ENCODE peak calls at places on chromosome 10, in nine cellular contexts. Z is endothelial cell of umbilical vein, O is HCT116, X is transverse colon, B is ovary, Y is Peyer's patch, I is IMR-90, A is gastrocnemius medialis, Q is K562. K is an unnamed sample.

GRCh38 chr10:6204063-6204340 is 1.3 kb downstream of the PFKFB3 start:
- DNase-seq in A (no peak), O (no peak), I (no peak), Q (no peak), Z (no peak), Y (peak; percentile 66), B (peak; percentile 67), X (peak; percentile 60), K (peak; percentile 45)

GRCh38 chr10:75773139-75773801 is 341.8 kb downstream of the LRMDA start:
- DNase-seq in I (peak; percentile 8), Z (no peak), X (no peak), B (no peak), Y (no peak), O (no peak), Q (no peak), A (no peak), K (no peak)

GRCh38 chr10:120975072-120975910 is 124.1 kb downstream of the WDR11 start:
- DNase-seq in I (no peak), B (no peak), Q (no peak), Z (no peak), Y (no peak), O (no peak), X (no peak), A (no peak), K (no peak)

GRCh38 chr10:85888004-85888403 is 478.6 kb downstream of the GRID1 start:
- DNase-seq in A (no peak), Z (no peak), O (no peak), B (no peak), Y (no peak), Q (no peak), I (no peak), X (no peak), K (no peak)

GRCh38 chr10:106795619-106796018 is 368.9 kb downstream of the SORCS1 start:
- DNase-seq in A (no peak), B (peak; percentile 69), Z (no peak), Q (peak; percentile 17), X (peak; percentile 19), I (no peak), Y (no peak), O (no peak), K (no peak)

GRCh38 chr10:112843623-112844022 is 106.4 kb upstream of the TCF7L2 start:
- DNase-seq in Y (no peak), X (no peak), Q (peak; percentile 61), O (no peak), B (no peak), A (no peak), Z (no peak), I (no peak), K (no peak)

GRCh38 chr10:112214335-112214941 is 30.9 kb upstream of the GPAM start:
- DNase-seq in Y (no peak), Q (no peak), B (no peak), Z (no peak), A (no peak), I (no peak), X (no peak), O (no peak), K (no peak)

GRCh38 chr10:114874827-114875541 is 53.4 kb downstream of the FHIP2A start:
- DNase-seq in A (no peak), B (no peak), Y (no peak), Q (no peak), X (no peak), I (peak; percentile 38), Z (no peak), O (no peak), K (no peak)

GRCh38 chr10:33804534-33804933 is 470.1 kb upstream of the NRP1 start:
- DNase-seq in I (peak; percentile 6), Y (no peak), O (no peak), Q (no peak), A (no peak), Z (no peak), B (peak; percentile 44), X (no peak), K (no peak)

GRCh38 chr10:127919418-127920191 is 12.7 kb downstream of the PTPRE start:
- DNase-seq in B (no peak), O (no peak), Y (no peak), A (no peak), X (no peak), Q (no peak), Z (peak; percentile 83), I (peak; percentile 37), K (no peak)

GRCh38 chr10:102347236-102347828 is 48.2 kb upstream of the NFKB2 start:
- DNase-seq in Z (peak; percentile 77), B (no peak), O (peak; percentile 68), A (peak; percentile 85), Y (no peak), Q (no peak), I (peak; percentile 38), X (peak; percentile 30), K (no peak)

GRCh38 chr10:103667390-103667789 is 173.9 kb downstream of the NEURL1 start:
- DNase-seq in Z (no peak), A (no peak), O (no peak), Q (peak; percentile 69), X (peak; percentile 26), B (peak; percentile 70), I (peak; percentile 68), Y (no peak), K (no peak)
- TF ChIP-seq POLR2A in Z (no peak), A (no peak), O (no peak), Q (peak; percentile 36), X (no peak), B (no peak), I (peak; percentile 19), Y (no peak), K (no peak)

DNA sequence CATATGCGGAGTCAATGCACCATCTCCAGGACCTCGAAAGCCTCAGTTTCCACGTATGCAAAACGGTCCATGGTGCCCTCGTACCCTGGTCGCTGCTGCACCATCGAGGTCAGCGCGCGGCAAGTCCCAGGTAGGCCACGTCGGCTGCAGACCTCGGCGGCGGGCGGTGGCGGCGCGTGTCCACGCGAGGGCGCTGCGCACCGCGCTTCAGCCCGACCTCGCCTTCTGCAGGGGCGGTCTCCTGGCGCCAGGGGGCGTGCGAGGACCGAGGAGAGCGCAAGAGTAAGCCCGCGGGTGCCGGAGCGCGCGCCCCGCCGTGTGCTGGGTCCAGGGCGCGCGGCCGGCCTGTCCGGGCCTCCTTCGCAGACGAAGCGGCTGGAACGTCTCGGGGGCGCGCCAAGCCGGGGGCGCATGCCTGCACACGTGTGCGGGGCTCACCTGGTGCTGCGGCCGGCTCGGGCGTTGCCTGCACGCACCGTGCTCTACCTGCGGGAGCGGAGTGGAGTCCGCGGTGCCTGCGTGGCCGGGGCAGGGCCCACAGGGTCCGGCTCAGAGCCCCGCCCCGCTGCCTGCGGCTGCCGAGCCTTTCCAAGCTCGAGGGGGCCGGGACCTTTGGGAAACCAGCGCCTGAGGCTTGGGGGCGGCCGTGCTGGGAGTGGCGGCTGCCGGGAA is 54.0 kb downstream of the GLRX3 start:
- DNase-seq in O (peak; percentile 18), X (peak; percentile 91), I (peak; percentile 75), Z (peak; percentile 89), B (peak; percentile 94), A (peak; percentile 75), Y (peak; percentile 94), Q (no peak), K (no peak)
- TF ChIP-seq POLR2A in O (no peak), X (no peak), I (no peak), Z (peak; percentile 19), B (no peak), A (no peak), Y (no peak), Q (no peak), K (no peak)

DNA sequence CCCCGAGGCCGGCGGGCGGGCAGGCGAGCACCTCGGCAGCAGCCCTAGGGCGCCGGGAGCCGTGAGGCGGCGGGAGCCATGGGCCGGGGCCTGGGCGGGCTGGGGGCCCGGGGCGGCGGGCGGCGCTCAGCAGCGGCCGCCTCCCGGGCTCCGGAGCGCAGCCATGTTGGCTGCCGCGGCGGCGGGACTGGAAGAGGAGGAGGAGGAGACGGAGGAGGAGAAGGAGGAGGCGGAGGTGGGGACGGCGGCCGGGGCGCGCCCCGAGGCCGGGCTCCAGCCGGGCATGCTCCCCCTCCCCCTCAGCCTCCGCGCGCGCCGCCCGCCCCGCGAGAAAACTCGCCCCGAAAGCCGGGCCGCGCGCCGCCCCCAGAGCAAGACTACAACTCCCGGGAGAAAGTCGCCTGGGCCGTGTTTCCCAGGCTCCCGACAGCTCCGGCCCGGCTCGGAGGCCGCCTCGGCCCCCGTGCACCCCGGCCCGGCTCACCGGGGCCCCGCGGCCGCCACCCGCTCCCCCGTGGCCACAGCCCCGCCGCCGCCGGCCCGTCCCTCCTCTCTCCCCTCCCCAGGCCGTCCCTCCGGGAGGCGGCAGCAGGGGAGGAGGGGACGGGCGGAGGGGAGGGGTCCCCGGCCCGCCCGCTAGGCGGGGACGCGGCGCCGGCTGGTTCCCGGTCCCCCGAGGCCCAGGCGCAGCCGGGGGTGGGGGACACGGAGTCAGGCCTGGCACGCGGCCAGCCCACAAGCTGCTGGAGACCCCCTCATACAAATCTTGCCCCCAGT is at the start of gene DLG5:
- DNase-seq in X (peak; percentile 75), B (peak; percentile 86), Y (peak; percentile 82), Q (peak; percentile 91), I (peak; percentile 52), A (peak; percentile 59), Z (peak; percentile 26), O (no peak), K (peak; percentile 71)
- TF ChIP-seq POLR2A in X (no peak), B (peak; percentile 4), Y (peak; percentile 24), Q (no peak), I (peak; percentile 32), A (peak; percentile 53), Z (peak; percentile 40), O (peak; percentile 29), K (peak; percentile 66)

DNA sequence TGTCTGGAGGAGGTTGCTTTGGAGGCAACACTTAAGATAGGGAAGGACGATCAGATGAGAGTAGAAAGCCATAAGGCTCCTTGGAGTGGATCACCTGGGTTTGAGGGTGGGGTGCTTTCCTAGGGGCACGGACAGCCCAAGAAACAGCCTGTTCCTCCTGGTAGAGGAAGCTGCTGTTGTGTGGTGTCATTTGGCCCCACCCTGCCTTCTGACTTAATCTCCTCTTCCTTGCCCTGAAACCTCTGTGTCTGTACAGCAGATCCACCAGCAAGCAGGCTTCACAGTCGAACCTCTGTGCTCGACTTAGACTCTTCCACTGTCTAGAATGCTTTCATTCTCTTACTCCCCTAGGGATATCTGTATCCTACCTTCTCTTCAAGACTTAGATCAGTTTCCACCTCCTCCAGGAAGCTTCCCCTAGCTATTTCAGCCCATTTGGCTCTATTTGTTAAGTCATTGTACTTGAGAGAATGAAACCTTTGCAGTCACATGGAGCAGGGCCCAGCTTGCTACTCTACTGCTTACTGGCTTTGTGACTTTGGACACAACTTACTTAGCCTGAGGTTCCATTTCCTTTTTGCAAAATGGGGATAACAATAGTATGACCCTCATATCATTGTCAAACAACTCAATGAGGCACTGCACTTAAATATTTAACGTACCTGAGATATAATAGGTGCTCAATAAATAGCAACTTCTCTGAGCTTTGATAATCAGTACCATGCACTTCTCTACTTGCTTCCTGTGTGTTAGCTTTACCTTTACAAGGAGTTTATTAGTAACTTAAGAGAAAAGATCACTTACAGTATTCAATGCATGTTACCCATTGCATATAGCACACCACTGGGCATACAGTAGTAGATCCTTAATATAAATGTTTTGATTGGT is 5.0 kb downstream of the MXI1 start:
- DNase-seq in Z (no peak), Y (peak; percentile 70), O (no peak), X (peak; percentile 80), A (no peak), B (no peak), Q (peak; percentile 15), I (no peak), K (no peak)
- TF ChIP-seq POLR2A in Z (no peak), Y (peak; percentile 86), O (no peak), X (peak; percentile 74), A (no peak), B (no peak), Q (peak; percentile 67), I (no peak), K (no peak)

GRCh38 chr10:42782446-42783180 is at the start of gene BMS1:
- DNase-seq in O (peak; percentile 93), I (peak; percentile 94), X (peak; percentile 91), Q (peak; percentile 88), Z (peak; percentile 95), A (peak; percentile 87), B (peak; percentile 90), Y (peak; percentile 92), K (peak; percentile 68)
- TF ChIP-seq POLR2A in O (peak; percentile 89), I (peak; percentile 79), X (peak; percentile 83), Q (peak; percentile 99), Z (peak; percentile 70), A (peak; percentile 71), B (peak; percentile 71), Y (peak; percentile 79), K (peak; percentile 68)